ENCODE peak calls at places on chromosome 19, in six cellular contexts. M is Panc1; R is HuH-7; K is T-helper 2 cell; J is activated T-helper 1 cell treated with anti-CD3 and anti-CD28 coated beads, Interleukin-12 subunit alpha, Interleukin-12 subunit beta, Interleukin-2, Interleukin-4 antibody, amounts not matched to agents 30 ng/mL and 10 ng/mL and 1 ng/mL, durations not matched to agents 14 hours and 24 hours and 36 hours; C is SHP77. E is an unnamed sample.
A peak's percentile ranks its signal among the peaks of the same experiment; 100 is the strongest.

GRCh38 chr19:28468701-28469459 is 744.1 kb downstream of the UQCRFS1 start:
- DNase-seq in J (peak; percentile 33), R (no peak), K (no peak), M (no peak), C (no peak), E (no peak)

GRCh38 chr19:48715276-48715675 is 4.2 kb downstream of the MAMSTR start:
- DNase-seq in M (no peak), C (no peak), R (no peak), J (no peak), K (no peak), E (no peak)

GRCh38 chr19:5700455-5701092 is 10.5 kb downstream of the RPL36 start:
- DNase-seq in C (no peak), K (no peak), J (no peak), M (no peak), R (no peak), E (no peak)

GRCh38 chr19:5130371-5131030 is 161.6 kb downstream of the KDM4B start:
- DNase-seq in C (no peak), M (no peak), K (no peak), J (no peak), R (no peak), E (no peak)

GRCh38 chr19:17095141-17095919 is 19.8 kb downstream of the MYO9B start:
- DNase-seq in K (no peak), M (no peak), C (no peak), R (no peak), J (no peak), E (no peak)

GRCh38 chr19:29121684-29122083 is 91.3 kb downstream of the UQCRFS1 start:
- DNase-seq in J (no peak), C (no peak), M (no peak), R (peak; percentile 20), K (no peak), E (no peak)

GRCh38 chr19:38869836-38870607 is 8.1 kb downstream of the RINL start:
- DNase-seq in R (peak; percentile 79), C (peak; percentile 97), J (peak; percentile 92), M (no peak), K (peak; percentile 93), E (no peak)

GRCh38 chr19:47005873-47006272 is 13.8 kb upstream of the NPAS1 start:
- DNase-seq in M (no peak), J (no peak), C (peak; percentile 34), K (peak; percentile 63), R (no peak), E (no peak)

GRCh38 chr19:47229674-47230121 is 1.3 kb downstream of the BBC3 start:
- DNase-seq in K (peak; percentile 62), J (no peak), M (no peak), R (no peak), C (no peak), E (no peak)

GRCh38 chr19:3642987-3643386 is 16.4 kb upstream of the CACTIN start:
- DNase-seq in M (no peak), R (no peak), C (no peak), K (peak; percentile 22), J (peak; percentile 8), E (no peak)

GRCh38 chr19:42193706-42194105 is 23.8 kb downstream of the DEDD2 start:
- DNase-seq in J (no peak), C (no peak), R (no peak), M (no peak), K (no peak), E (no peak)

GRCh38 chr19:11268783-11269267 is 6.5 kb upstream of the DOCK6 start:
- DNase-seq in J (no peak), C (peak; percentile 77), R (no peak), K (no peak), M (no peak), E (no peak)

GRCh38 chr19:18223860-18224524 is 2.2 kb downstream of the PDE4C start:
- DNase-seq in M (peak; percentile 39), J (peak; percentile 12), C (no peak), K (peak; percentile 34), R (peak; percentile 86), E (no peak)

GRCh38 chr19:3643592-3644313 is 17.2 kb upstream of the CACTIN start:
- DNase-seq in C (no peak), J (no peak), R (no peak), K (no peak), M (no peak), E (no peak)

GRCh38 chr19:632228-633067 is 889 bp downstream of the POLRMT start:
- DNase-seq in R (peak; percentile 71), J (no peak), C (no peak), M (no peak), K (peak; percentile 62), E (no peak)

GRCh38 chr19:14449321-14449720 is 16.2 kb downstream of the PKN1 start:
- DNase-seq in C (no peak), K (no peak), M (no peak), J (no peak), R (no peak), E (no peak)

GRCh38 chr19:8028951-8029491 is 23.5 kb upstream of the CCL25 start:
- DNase-seq in J (no peak), M (no peak), K (no peak), R (peak; percentile 47), C (no peak), E (no peak)

GRCh38 chr19:1690570-1691307 is 38.3 kb upstream of the TCF3 start:
- DNase-seq in K (peak; percentile 60), R (no peak), C (no peak), M (no peak), J (peak; percentile 45), E (no peak)

GRCh38 chr19:46297700-46298476 is 1.0 kb downstream of the HIF3A start:
- DNase-seq in R (no peak), J (no peak), M (no peak), C (no peak), K (no peak), E (no peak)

GRCh38 chr19:47652285-47652684 is 43.4 kb downstream of the BICRA start:
- DNase-seq in R (no peak), K (no peak), C (no peak), M (no peak), J (no peak), E (no peak)